ENCODE peak calls at places on chromosomes 12 and 14, in nine cellular contexts. L is CD8-positive, alpha-beta memory T cell; D is Panc1; C is spleen; F is upper lobe of left lung; T is heart left ventricle; W is IMR-90; P is small intestine; B is psoas muscle. H is an unnamed sample. For H3K4me1 and H3K9me3, the result is how much of the 10 kb centered on the place peaks cover.

GRCh38 chr14:101780390-101780789 is 18.9 kb downstream of the PPP2R5C start:
- DNase-seq in L (no peak), D (no peak), C (no peak), F (peak), T (no peak), W (no peak), P (no peak), B (no peak), H (no peak)

GRCh38 chr12:107622005-107622404 is 63.6 kb upstream of the PWP1 start:
- DNase-seq in L (no peak), D (no peak), C (no peak), F (no peak), T (no peak), W (peak), P (peak), B (no peak), H (peak)

GRCh38 chr12:14394317-14395058 is 29.0 kb downstream of the ATF7IP start:
- DNase-seq in L (peak), D (peak), C (no peak), F (no peak), T (no peak), W (peak), P (peak), B (no peak), H (peak)

GRCh38 chr12:79274571-79275064 is 410.0 kb downstream of the SYT1 start:
- DNase-seq in L (no peak), D (no peak), C (no peak), F (no peak), T (no peak), W (no peak), P (no peak), B (no peak), H (peak)

GRCh38 chr14:78902010-78902623 is 731.9 kb downstream of the NRXN3 start:
- DNase-seq in L (no peak), D (no peak), C (no peak), F (no peak), T (no peak), W (peak), P (peak), B (no peak), H (peak)

GRCh38 chr14:53714495-53715389 is 241.9 kb downstream of the BMP4 start:
- DNase-seq in L (no peak), D (no peak), C (no peak), F (no peak), T (no peak), W (no peak), P (peak), B (no peak), H (no peak)

GRCh38 chr12:6821674-6822433 is at the start of gene GPR162:
- DNase-seq in L (no peak), D (no peak), C (no peak), F (peak), T (peak), W (peak), P (no peak), B (peak), H (peak)

GRCh38 chr12:124919646-124920352 is 5.3 kb upstream of the UBC start:
- DNase-seq in L (peak), D (no peak), C (peak), F (no peak), T (no peak), W (peak), P (peak), B (no peak), H (no peak)

GRCh38 chr14:71438684-71439083 is 493.5 kb upstream of the RGS6 start:
- DNase-seq in L (no peak), D (no peak), C (no peak), F (no peak), T (no peak), W (peak), P (no peak), B (no peak), H (no peak)

GRCh38 chr12:119578112-119578511 is 15.5 kb upstream of the TMEM233 start:
- DNase-seq in L (no peak), D (no peak), C (no peak), F (no peak), T (no peak), W (no peak), P (no peak), B (no peak), H (no peak)

DNA sequence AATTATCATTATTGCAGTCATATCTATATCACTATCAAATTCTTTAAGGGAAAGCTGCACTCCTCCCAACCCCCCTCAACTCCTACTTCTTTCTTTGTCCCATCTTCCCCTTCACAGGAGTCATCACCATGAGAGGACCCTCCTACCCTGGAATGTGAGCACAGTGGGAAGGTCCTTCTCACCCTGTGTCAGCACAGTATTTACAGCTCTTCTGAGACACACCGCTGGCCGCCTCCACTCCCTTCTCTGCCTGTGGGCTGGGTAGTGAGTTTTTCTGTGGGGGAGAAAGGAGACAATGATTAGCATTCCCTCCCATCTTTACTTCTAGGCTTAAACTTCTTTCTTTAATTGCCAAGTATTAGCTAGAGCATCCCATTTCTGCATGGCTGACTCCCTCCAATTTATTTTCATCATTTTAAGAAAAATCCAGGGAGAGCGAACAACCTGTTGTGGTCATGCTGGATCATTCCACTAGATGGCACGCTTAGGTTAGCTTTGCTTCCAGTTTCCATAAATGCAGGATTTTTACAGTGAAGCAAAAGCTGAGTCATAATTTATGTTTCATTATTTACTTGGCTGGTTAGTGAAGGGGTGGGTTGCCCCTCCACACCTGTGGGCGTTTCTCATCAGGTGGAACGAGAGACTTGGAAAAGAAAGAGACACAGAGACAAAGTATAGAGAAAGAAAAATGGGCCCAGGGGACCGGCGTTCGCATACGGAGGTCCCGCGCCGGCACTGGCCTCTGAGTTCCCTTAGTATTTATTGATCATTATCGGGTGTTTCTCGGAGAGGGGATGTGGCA is 188.5 kb downstream of the ALX1 start:
- DNase-seq in L (no peak), D (peak), C (no peak), F (peak), T (no peak), W (peak), P (peak), B (no peak), H (peak)
- H3K4me3 ChIP-seq in L (no peak), D (peak), C (peak), F (peak), T (peak), W (peak), P (peak), B (peak), H (peak)

GRCh38 chr14:88551936-88552565 is 2.8 kb downstream of the PTPN21 start:
- DNase-seq in L (no peak), D (no peak), C (no peak), F (peak), T (peak), W (peak), P (no peak), B (peak), H (no peak)

GRCh38 chr14:88552859-88553258 is 1.9 kb downstream of the PTPN21 start:
- DNase-seq in L (no peak), D (no peak), C (no peak), F (no peak), T (no peak), W (no peak), P (peak), B (no peak), H (no peak)

GRCh38 chr14:88547386-88547780 is 7.4 kb downstream of the PTPN21 start:
- DNase-seq in L (no peak), D (no peak), C (no peak), F (no peak), T (no peak), W (no peak), P (no peak), B (no peak), H (no peak)

GRCh38 chr14:88551094-88551870 is 3.5 kb downstream of the PTPN21 start:
- DNase-seq in L (no peak), D (no peak), C (peak), F (peak), T (peak), W (peak), P (peak), B (peak), H (no peak)

DNA sequence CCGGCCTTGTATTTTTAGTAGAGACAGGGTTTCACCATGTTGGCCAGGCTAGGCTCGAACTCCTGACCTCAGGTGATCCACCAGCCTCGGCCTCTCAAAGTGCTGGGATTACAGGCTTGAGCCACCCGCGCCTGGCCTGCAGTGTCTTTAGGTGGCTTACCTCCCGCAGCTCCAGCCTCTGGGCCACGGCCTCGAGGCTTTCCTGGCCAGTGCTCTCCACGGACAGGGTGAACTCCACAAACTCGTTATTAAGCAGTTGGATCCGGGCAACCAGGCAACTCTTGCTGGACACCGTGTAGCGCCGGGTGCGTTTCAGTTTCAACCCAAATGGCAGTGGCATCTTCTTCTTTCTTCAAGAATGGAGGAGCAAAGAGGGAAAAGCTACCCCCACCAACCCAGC is 4.7 kb downstream of the PTPN21 start:
- DNase-seq in L (no peak), D (no peak), C (no peak), F (peak), T (no peak), W (no peak), P (no peak), B (no peak), H (no peak)
- H3K4me1 ChIP-seq in L (under half), D (under half), C (under half), F (under half), T (under half), W (under half), P (under half), B (under half), H (under half)

GRCh38 chr12:34218193-34219045 is 196.1 kb downstream of the ALG10 start:
- DNase-seq in L (peak), D (peak), C (peak), F (peak), T (peak), W (peak), P (peak), B (peak), H (peak)

GRCh38 chr12:34217660-34218059 is 195.4 kb downstream of the ALG10 start:
- DNase-seq in L (no peak), D (no peak), C (no peak), F (no peak), T (no peak), W (no peak), P (no peak), B (no peak), H (no peak)

GRCh38 chr12:34219046-34219770 is 196.9 kb downstream of the ALG10 start:
- DNase-seq in L (no peak), D (no peak), C (no peak), F (peak), T (no peak), W (peak), P (no peak), B (no peak), H (no peak)

DNA sequence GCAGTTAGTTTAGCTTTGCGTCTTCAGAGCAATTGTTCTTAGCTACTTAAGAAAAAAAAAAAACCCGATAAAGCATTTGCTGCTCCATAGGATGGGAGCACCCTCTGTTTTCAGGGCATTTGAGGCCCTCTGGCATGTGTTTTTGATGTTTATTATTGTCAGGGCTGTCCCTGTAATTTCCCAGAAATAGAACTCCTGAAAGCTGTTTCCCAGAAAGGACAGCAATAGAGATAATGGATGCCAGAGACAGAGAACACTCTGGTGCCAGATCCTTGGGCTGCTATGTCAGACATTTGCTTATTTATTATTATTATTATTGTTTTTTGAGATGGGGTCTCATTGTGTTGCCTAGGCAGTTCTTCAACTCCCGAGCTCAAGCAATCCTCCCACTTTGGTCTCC is 201.3 kb downstream of the ALG10 start:
- DNase-seq in L (no peak), D (no peak), C (no peak), F (no peak), T (no peak), W (no peak), P (no peak), B (no peak), H (no peak)
- H3K9me3 ChIP-seq in L (under half), D (under half), C (under half), F (under half), T (under half), W (under half), P (under half), B (under half), H (under half)

GRCh38 chr14:102927878-102928411 is 5.5 kb downstream of the AMN start:
- DNase-seq in L (no peak), D (no peak), C (no peak), F (no peak), T (no peak), W (no peak), P (peak), B (no peak), H (no peak)
- H3K4me3 ChIP-seq in L (peak), D (peak), C (peak), F (peak), T (peak), W (peak), P (peak), B (peak), H (no peak)

GRCh38 chr12:117027251-117028086 is 71.7 kb downstream of the TESC start:
- DNase-seq in L (no peak), D (no peak), C (peak), F (no peak), T (no peak), W (no peak), P (no peak), B (no peak), H (no peak)

GRCh38 chr12:117025481-117026151 is 73.6 kb downstream of the TESC start:
- DNase-seq in L (peak), D (peak), C (peak), F (peak), T (peak), W (peak), P (peak), B (peak), H (peak)

GRCh38 chr12:117028254-117028653 is 71.0 kb downstream of the TESC start:
- DNase-seq in L (no peak), D (no peak), C (peak), F (peak), T (no peak), W (no peak), P (no peak), B (no peak), H (no peak)

GRCh38 chr12:117026343-117026742 is 72.9 kb downstream of the TESC start:
- DNase-seq in L (no peak), D (no peak), C (no peak), F (no peak), T (no peak), W (no peak), P (no peak), B (no peak), H (no peak)

GRCh38 chr12:117026921-117027250 is 72.3 kb downstream of the TESC start:
- DNase-seq in L (no peak), D (no peak), C (no peak), F (no peak), T (no peak), W (no peak), P (no peak), B (no peak), H (no peak)
- H3K4me1 ChIP-seq in L (under half), D (under half), C (under half), F (under half), T (under half), W (under half), P (under half), B (under half), H (under half)

DNA sequence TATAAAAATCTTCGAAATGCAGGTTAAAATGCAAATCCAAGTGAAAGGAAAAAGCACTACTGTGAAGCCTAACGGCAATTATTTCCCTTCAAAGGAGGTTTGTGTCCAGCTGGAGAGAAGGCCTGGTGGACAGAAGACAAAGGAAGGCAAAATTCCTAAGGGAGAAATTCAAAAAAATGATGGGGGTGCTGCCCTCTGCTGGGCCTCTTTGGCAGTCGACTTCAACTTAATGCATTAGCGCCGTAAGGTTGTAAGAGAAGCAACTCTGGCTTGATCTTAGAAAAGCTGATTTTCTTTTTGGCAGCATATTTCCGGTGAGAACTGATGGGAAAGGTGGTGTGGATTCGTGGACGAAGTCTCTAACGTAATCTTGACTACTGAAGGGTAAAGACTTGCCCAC is 34.3 kb upstream of the CHFR start:
- DNase-seq in L (no peak), D (no peak), C (no peak), F (no peak), T (no peak), W (no peak), P (no peak), B (no peak), H (no peak)
- H3K9me3 ChIP-seq in L (half or more), D (half or more), C (half or more), F (half or more), T (half or more), W (half or more), P (under half), B (half or more), H (under half)

GRCh38 chr12:57090456-57090855 is 1.5 kb downstream of the NAB2 start:
- DNase-seq in L (no peak), D (no peak), C (no peak), F (no peak), T (no peak), W (no peak), P (no peak), B (no peak), H (peak)

GRCh38 chr12:57092529-57092862 is 3.6 kb downstream of the NAB2 start:
- DNase-seq in L (no peak), D (no peak), C (no peak), F (no peak), T (no peak), W (no peak), P (no peak), B (no peak), H (no peak)

GRCh38 chr12:57090924-57091632 is 2.2 kb downstream of the NAB2 start:
- DNase-seq in L (no peak), D (no peak), C (no peak), F (peak), T (no peak), W (no peak), P (no peak), B (peak), H (peak)

GRCh38 chr12:57092876-57093411 is 4.0 kb downstream of the NAB2 start:
- DNase-seq in L (no peak), D (no peak), C (no peak), F (no peak), T (no peak), W (no peak), P (no peak), B (no peak), H (peak)

GRCh38 chr12:57091633-57092528 is 3.0 kb downstream of the NAB2 start:
- DNase-seq in L (no peak), D (no peak), C (no peak), F (no peak), T (no peak), W (no peak), P (no peak), B (no peak), H (peak)
- H3K4me3 ChIP-seq in L (no peak), D (no peak), C (no peak), F (no peak), T (no peak), W (no peak), P (no peak), B (peak), H (no peak)

GRCh38 chr14:74394549-74394948 is 31.5 kb downstream of the SYNDIG1L start:
- DNase-seq in L (no peak), D (no peak), C (no peak), F (no peak), T (no peak), W (no peak), P (no peak), B (no peak), H (no peak)
- H3K4me1 ChIP-seq in L (under half), D (under half), C (under half), F (under half), T (under half), W (under half), P (under half), B (under half), H (under half)

GRCh38 chr12:34371050-34371449 is 348.8 kb downstream of the ALG10 start:
- DNase-seq in L (no peak), D (no peak), C (no peak), F (no peak), T (no peak), W (no peak), P (no peak), B (no peak), H (no peak)

GRCh38 chr12:34373926-34374325 is 351.6 kb downstream of the ALG10 start:
- DNase-seq in L (no peak), D (no peak), C (no peak), F (no peak), T (no peak), W (no peak), P (no peak), B (no peak), H (no peak)

GRCh38 chr12:34376133-34376799 is 354.0 kb downstream of the ALG10 start:
- DNase-seq in L (no peak), D (no peak), C (no peak), F (no peak), T (no peak), W (no peak), P (no peak), B (no peak), H (no peak)

GRCh38 chr12:34368079-34368478 is 345.8 kb downstream of the ALG10 start:
- DNase-seq in L (no peak), D (no peak), C (no peak), F (no peak), T (no peak), W (no peak), P (no peak), B (no peak), H (no peak)

DNA sequence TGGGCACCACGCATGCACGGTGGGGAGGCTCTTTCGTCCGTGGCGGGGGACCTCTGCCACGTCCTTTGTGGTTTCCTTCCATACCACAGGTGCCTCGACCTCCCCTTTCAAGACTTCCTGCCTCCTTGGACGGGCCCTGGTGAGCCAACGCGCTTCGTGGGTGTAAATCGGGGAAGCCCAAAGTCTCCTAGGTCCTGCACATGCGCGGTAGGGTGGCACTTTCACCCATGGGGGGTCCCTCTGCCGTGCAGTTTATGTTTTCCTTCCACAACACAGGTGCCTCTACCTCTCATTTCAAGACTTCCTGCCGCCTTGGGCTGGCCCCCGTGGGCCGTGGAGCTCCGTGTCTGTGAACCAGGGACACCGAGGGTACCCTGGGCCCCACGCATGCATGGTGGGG is 349.7 kb downstream of the ALG10 start:
- DNase-seq in L (no peak), D (no peak), C (no peak), F (no peak), T (no peak), W (no peak), P (no peak), B (no peak), H (no peak)
- H3K9me3 ChIP-seq in L (under half), D (under half), C (under half), F (under half), T (under half), W (under half), P (under half), B (under half), H (under half)